ENCODE peak calls at places on chromosome 22, in five cellular contexts. D, J, X, K and F are unnamed samples. For H3K4me1 and H3K27me3, the result is how much of the 10 kb centered on the place peaks cover.

GRCh38 chr22:23100124-23100801 is 29.9 kb downstream of the GNAZ start:
- DNase-seq in K (no peak), J (no peak), D (no peak), X (no peak), F (no peak)

GRCh38 chr22:27726726-27727449 is 74.7 kb downstream of the MN1 start:
- DNase-seq in J (peak), K (peak), D (no peak), X (no peak), F (peak)

GRCh38 chr22:29762263-29762662 is 4.5 kb downstream of the ZMAT5 start:
- DNase-seq in J (no peak), D (no peak), X (no peak), K (no peak), F (no peak)

GRCh38 chr22:32723632-32724031 is 77.9 kb upstream of the TIMP3 start:
- DNase-seq in K (no peak), D (no peak), X (peak), J (peak), F (no peak)

GRCh38 chr22:24707477-24707816 is 67.1 kb downstream of the PIWIL3 start:
- DNase-seq in K (no peak), J (no peak), X (no peak), D (no peak), F (no peak)

GRCh38 chr22:48187272-48187855 is 1424.9 kb downstream of the TBC1D22A start:
- DNase-seq in D (no peak), J (no peak), K (no peak), X (no peak), F (no peak)

GRCh38 chr22:22593964-22594656 is 35.0 kb upstream of the PRAME start:
- DNase-seq in X (peak), D (peak), J (no peak), K (peak), F (peak)

GRCh38 chr22:24706050-24706449 is 68.5 kb downstream of the PIWIL3 start:
- DNase-seq in D (no peak), X (no peak), J (no peak), K (peak), F (no peak)

GRCh38 chr22:23246982-23247766 is 66.9 kb downstream of the BCR start:
- DNase-seq in J (no peak), K (no peak), X (no peak), D (no peak), F (no peak)

GRCh38 chr22:21026783-21027692 is 5.3 kb downstream of the SLC7A4 start:
- DNase-seq in J (peak), K (no peak), X (no peak), D (no peak), F (no peak)

GRCh38 chr22:26671317-26672059 is 14.1 kb downstream of the MIAT start:
- DNase-seq in K (no peak), D (peak), X (peak), J (peak), F (no peak)

GRCh38 chr22:17198188-17199130 is 20.8 kb downstream of the ADA2 start:
- DNase-seq in K (no peak), D (no peak), X (no peak), J (no peak), F (peak)

GRCh38 chr22:17194213-17194612 is 25.0 kb downstream of the ADA2 start:
- DNase-seq in K (no peak), J (no peak), X (no peak), D (no peak), F (no peak)

GRCh38 chr22:17201285-17201945 is 17.8 kb downstream of the ADA2 start:
- DNase-seq in J (no peak), X (no peak), K (peak), D (no peak), F (peak)

GRCh38 chr22:17199131-17199731 is 20.0 kb downstream of the ADA2 start:
- DNase-seq in J (no peak), X (no peak), K (no peak), D (no peak), F (peak)
- H3K4me3 ChIP-seq in J (peak), X (no peak), K (peak), D (no peak), F (peak)

GRCh38 chr22:41242396-41243117 is 1.8 kb upstream of the CHADL start:
- DNase-seq in X (no peak), D (no peak), K (no peak), J (no peak), F (no peak)

GRCh38 chr22:41241133-41241676 is 474 bp upstream of the CHADL start:
- DNase-seq in X (no peak), D (no peak), K (no peak), J (no peak), F (no peak)

GRCh38 chr22:41238570-41239442 is 1.9 kb downstream of the CHADL start:
- DNase-seq in J (no peak), D (no peak), X (no peak), K (no peak), F (no peak)

GRCh38 chr22:41239443-41240128 is 1.1 kb downstream of the CHADL start:
- DNase-seq in X (no peak), D (no peak), J (no peak), K (no peak), F (no peak)

DNA sequence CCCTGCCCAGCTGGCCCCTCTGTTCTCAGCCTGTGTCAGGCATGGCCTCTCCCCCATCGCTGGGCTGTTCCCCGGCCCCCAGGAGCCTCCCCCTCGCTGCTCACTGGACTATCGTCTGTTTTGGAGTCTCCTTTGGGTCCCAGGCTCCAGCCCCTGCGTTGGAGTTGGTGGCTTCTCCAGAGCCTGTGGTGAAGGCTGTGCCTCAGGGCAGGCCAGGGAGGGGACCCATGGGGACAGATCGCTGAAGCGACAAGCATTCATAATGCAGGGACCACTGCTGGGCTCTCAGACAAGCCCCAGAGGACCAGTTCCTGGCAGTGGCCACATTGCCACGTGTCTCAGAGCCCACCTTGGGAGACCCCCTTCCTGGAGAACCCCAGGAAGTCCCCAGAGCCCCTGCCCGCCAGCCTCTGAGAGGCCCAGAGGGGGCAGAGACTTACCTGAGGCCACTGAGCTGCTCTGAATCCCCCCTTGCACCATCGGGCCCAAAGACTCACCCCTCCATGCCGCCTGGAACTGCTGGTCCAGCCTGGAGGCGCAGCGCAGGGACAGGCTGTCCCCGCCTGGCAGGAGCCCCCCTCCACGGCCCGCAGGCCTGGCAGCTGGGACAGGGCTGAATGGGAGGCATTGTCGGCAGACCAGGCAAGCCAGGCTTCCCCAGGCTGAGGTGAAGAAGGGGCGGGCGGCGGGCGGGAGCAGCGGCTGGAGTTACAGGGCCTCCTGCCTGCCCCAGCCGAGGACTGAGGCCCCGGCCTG is at the start of gene CHADL:
- DNase-seq in J (no peak), X (no peak), K (no peak), D (no peak), F (no peak)
- H3K4me1 ChIP-seq in J (under half), X (under half), K (under half), D (under half), F (under half)

GRCh38 chr22:34067031-34067430 is 146.8 kb upstream of the LARGE1 start:
- DNase-seq in X (no peak), J (no peak), K (no peak), D (no peak), F (no peak)
- H3K27me3 ChIP-seq in X (under half), J (under half), K (under half), D (under half), F (under half)

DNA sequence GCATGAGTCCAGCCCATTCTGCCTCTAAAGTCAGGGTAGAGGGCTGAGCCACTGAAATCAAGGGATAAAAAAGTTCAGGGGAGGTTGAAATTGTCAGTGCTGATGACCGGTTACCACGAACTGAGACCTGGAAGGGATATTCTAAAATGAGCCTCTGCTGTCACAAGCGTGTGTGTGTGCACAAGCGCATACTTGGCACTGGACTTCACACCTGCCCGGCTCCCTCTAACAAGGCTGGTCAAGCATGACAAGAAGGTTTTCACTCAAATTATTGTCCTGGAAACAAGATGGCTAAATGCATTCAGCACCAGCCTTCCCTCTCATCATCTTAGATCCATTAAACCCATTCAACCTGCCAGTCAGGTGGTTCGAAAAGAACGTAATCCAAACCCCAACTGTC is 54.8 kb upstream of the CECR2 start:
- DNase-seq in D (no peak), X (no peak), K (no peak), J (no peak), F (no peak)
- H3K4me3 ChIP-seq in D (no peak), X (no peak), K (no peak), J (no peak), F (no peak)

DNA sequence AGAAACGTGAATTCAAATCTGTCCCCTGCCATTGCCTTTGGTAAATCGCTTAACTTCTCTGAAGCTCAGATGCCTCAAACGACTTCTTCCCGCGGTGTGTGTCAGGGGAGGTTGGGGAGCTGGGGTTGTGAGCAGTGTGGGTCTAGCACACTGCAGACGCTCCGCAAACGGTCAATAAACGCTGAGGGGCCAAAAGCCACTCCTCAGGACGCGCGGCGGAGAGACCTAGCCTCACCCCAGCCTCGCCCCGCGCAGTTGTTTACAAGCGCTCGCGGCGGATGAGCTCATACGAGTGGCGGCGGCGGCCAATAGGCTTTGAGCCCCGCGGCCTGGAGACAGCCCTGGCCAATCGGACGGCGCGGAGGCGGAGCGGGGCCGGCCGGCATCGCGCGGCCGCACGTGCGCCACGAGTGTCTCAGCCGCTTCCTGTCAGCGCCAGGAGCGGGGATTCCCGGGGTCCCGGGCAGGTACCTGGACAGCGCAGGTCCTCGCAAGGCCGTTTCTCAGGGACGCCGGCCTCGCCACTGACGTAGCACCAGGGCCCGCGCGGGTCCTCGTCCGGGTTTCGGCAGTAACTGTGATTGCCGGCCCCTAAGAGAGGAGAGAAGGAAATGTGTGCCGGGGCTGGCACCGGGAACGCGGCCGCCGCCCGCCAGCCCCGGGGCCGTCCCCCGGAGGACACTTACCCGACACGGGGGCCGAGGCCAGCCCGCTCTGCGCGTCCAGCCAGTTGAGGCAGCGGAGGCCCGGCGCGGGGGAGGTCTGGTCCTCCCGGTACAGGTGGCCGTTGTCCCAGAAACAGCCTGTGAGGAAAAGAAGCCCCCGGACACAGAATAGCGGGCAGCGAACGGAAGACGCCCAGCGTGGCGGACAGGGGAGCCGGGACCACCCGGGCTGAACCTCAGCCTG is 1.5 kb downstream of the PIK3IP1 start:
- DNase-seq in J (peak), K (peak), X (peak), D (peak), F (peak)
- H3K4me1 ChIP-seq in J (half or more), K (under half), X (half or more), D (half or more), F (under half)

GRCh38 chr22:49308300-49308699 is 519.4 kb downstream of the BRD1 start:
- DNase-seq in X (no peak), D (no peak), K (no peak), J (no peak), F (no peak)
- H3K27me3 ChIP-seq in X (under half), D (under half), K (under half), J (under half), F (under half)

DNA sequence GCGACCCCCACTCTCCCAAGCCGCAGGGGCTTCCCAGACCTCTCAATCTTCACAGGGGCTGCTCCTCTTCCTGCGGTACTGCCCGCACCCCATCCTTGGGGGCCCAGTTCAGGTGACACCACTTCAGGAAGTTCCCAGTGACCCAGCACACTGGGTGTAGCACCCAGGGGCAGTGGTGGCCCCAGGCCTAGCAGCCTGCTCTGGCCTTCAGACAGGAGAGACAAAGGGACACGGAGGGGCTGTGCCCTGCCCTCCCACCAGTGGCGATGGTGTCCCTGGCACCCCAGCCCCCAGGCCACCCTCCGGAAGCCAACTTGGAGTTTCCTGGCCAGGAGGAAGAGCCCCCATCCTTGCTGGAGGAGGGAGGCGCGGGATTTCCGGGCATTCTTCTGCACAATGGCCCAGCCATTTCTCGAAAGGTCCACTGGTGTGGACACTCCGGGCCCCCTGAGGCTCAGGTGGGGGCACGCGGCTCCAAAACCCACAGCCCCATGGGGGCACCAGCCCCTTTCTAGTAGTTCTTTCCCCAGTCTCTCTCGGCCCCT is 978 bp upstream of the CLDN5 start:
- DNase-seq in J (no peak), K (peak), X (no peak), D (no peak), F (no peak)
- H3K4me3 ChIP-seq in J (peak), K (peak), X (no peak), D (no peak), F (no peak)

GRCh38 chr22:45535400-45535799 is 32.7 kb downstream of the FBLN1 start:
- DNase-seq in K (no peak), D (no peak), J (no peak), X (no peak), F (no peak)
- H3K4me1 ChIP-seq in K (under half), D (under half), J (under half), X (under half), F (under half)

GRCh38 chr22:19959587-19960490 is 18.2 kb upstream of the TXNRD2 start:
- DNase-seq in X (no peak), K (no peak), J (no peak), D (no peak), F (no peak)

GRCh38 chr22:19959043-19959586 is 17.5 kb upstream of the TXNRD2 start:
- DNase-seq in J (peak), K (peak), X (no peak), D (no peak), F (peak)

GRCh38 chr22:19958083-19959042 is 16.7 kb upstream of the TXNRD2 start:
- DNase-seq in K (no peak), D (no peak), J (no peak), X (no peak), F (no peak)

GRCh38 chr22:19955241-19956128 is 13.9 kb upstream of the TXNRD2 start:
- DNase-seq in D (no peak), J (no peak), X (no peak), K (no peak), F (no peak)

GRCh38 chr22:19957445-19957844 is 15.8 kb upstream of the TXNRD2 start:
- DNase-seq in D (no peak), J (no peak), K (no peak), X (no peak), F (no peak)
- H3K27me3 ChIP-seq in D (under half), J (under half), K (under half), X (under half), F (under half)

GRCh38 chr22:19723990-19724827 is 870 bp downstream of the GP1BB start:
- DNase-seq in X (no peak), D (no peak), J (no peak), K (peak), F (peak)
- H3K4me3 ChIP-seq in X (no peak), D (no peak), J (no peak), K (peak), F (no peak)